ENCODE peak calls at places on chromosomes 13 and 19, in ten cellular contexts. One of them, this sample, is unnamed.

GRCh38 chr13:72648513-72649065 is 78.8 kb downstream of the MZT1 start:
- DNase-seq in IMR-90: no peak
- DNase-seq in sigmoid colon: no peak
- DNase-seq in HepG2: no peak
- DNase-seq in prostate gland: no peak
- DNase-seq in right lobe of liver: no peak
- DNase-seq in heart left ventricle: no peak
- DNase-seq in uterus: no peak
- DNase-seq in A549: peak
- DNase-seq in GM12892: no peak
- DNase-seq in this sample: no peak

GRCh38 chr13:101579291-101579802 is 126.9 kb downstream of the ITGBL1 start:
- DNase-seq in IMR-90: peak
- DNase-seq in sigmoid colon: no peak
- DNase-seq in HepG2: peak
- DNase-seq in prostate gland: no peak
- DNase-seq in right lobe of liver: no peak
- DNase-seq in heart left ventricle: no peak
- DNase-seq in uterus: no peak
- DNase-seq in A549: peak
- DNase-seq in GM12892: no peak
- DNase-seq in this sample: no peak

GRCh38 chr19:46073268-46073922 is 32.6 kb upstream of the IGFL4 start:
- DNase-seq in IMR-90: peak
- DNase-seq in sigmoid colon: no peak
- DNase-seq in HepG2: no peak
- DNase-seq in prostate gland: no peak
- DNase-seq in right lobe of liver: no peak
- DNase-seq in heart left ventricle: no peak
- DNase-seq in uterus: no peak
- DNase-seq in A549: no peak
- DNase-seq in GM12892: no peak
- DNase-seq in this sample: no peak

GRCh38 chr13:93039131-93039530 is 187.5 kb upstream of the GPC6 start:
- DNase-seq in IMR-90: peak
- DNase-seq in sigmoid colon: no peak
- DNase-seq in HepG2: no peak
- DNase-seq in prostate gland: no peak
- DNase-seq in right lobe of liver: no peak
- DNase-seq in heart left ventricle: no peak
- DNase-seq in uterus: no peak
- DNase-seq in A549: no peak
- DNase-seq in GM12892: no peak
- DNase-seq in this sample: no peak

GRCh38 chr13:52695856-52696255 is 43.2 kb downstream of the SUGT1 start:
- DNase-seq in IMR-90: peak
- DNase-seq in sigmoid colon: no peak
- DNase-seq in HepG2: peak
- DNase-seq in prostate gland: no peak
- DNase-seq in right lobe of liver: no peak
- DNase-seq in heart left ventricle: no peak
- DNase-seq in uterus: no peak
- DNase-seq in A549: no peak
- DNase-seq in GM12892: no peak
- DNase-seq in this sample: no peak

GRCh38 chr13:98344392-98344791 is 167.3 kb upstream of the RNF113B start:
- DNase-seq in IMR-90: no peak
- DNase-seq in sigmoid colon: no peak
- DNase-seq in HepG2: no peak
- DNase-seq in prostate gland: no peak
- DNase-seq in right lobe of liver: no peak
- DNase-seq in heart left ventricle: no peak
- DNase-seq in uterus: no peak
- DNase-seq in A549: no peak
- DNase-seq in GM12892: no peak
- DNase-seq in this sample: no peak

GRCh38 chr13:85140192-85140591 is 659.0 kb downstream of the SLITRK6 start:
- DNase-seq in IMR-90: no peak
- DNase-seq in sigmoid colon: no peak
- DNase-seq in HepG2: no peak
- DNase-seq in prostate gland: no peak
- DNase-seq in right lobe of liver: no peak
- DNase-seq in heart left ventricle: no peak
- DNase-seq in uterus: no peak
- DNase-seq in A549: no peak
- DNase-seq in GM12892: no peak
- DNase-seq in this sample: no peak

GRCh38 chr19:33622809-33623511 is 1.2 kb downstream of the CHST8 start:
- DNase-seq in IMR-90: no peak
- DNase-seq in sigmoid colon: no peak
- DNase-seq in HepG2: no peak
- DNase-seq in prostate gland: no peak
- DNase-seq in right lobe of liver: no peak
- DNase-seq in heart left ventricle: no peak
- DNase-seq in uterus: no peak
- DNase-seq in A549: no peak
- DNase-seq in GM12892: no peak
- DNase-seq in this sample: no peak

GRCh38 chr13:89686171-89686570 is 1661.3 kb upstream of the MIR17HG start:
- DNase-seq in IMR-90: no peak
- DNase-seq in sigmoid colon: no peak
- DNase-seq in HepG2: no peak
- DNase-seq in prostate gland: no peak
- DNase-seq in right lobe of liver: no peak
- DNase-seq in heart left ventricle: no peak
- DNase-seq in uterus: no peak
- DNase-seq in A549: no peak
- DNase-seq in GM12892: no peak
- DNase-seq in this sample: no peak

GRCh38 chr19:48510421-48511268 is 990 bp downstream of the LMTK3 start:
- DNase-seq in IMR-90: peak
- DNase-seq in sigmoid colon: peak
- DNase-seq in HepG2: no peak
- DNase-seq in prostate gland: peak
- DNase-seq in right lobe of liver: peak
- DNase-seq in heart left ventricle: peak
- DNase-seq in uterus: peak
- DNase-seq in A549: peak
- DNase-seq in GM12892: peak
- DNase-seq in this sample: peak

GRCh38 chr19:53881482-53882390 is at the start of gene PRKCG:
- DNase-seq in IMR-90: no peak
- DNase-seq in sigmoid colon: no peak
- DNase-seq in HepG2: peak
- DNase-seq in prostate gland: no peak
- DNase-seq in right lobe of liver: peak
- DNase-seq in heart left ventricle: no peak
- DNase-seq in uterus: no peak
- DNase-seq in A549: peak
- DNase-seq in GM12892: no peak
- DNase-seq in this sample: peak

GRCh38 chr13:80338781-80339577 is 1.9 kb downstream of the SPRY2 start:
- DNase-seq in IMR-90: peak
- DNase-seq in sigmoid colon: peak
- DNase-seq in HepG2: peak
- DNase-seq in prostate gland: peak
- DNase-seq in right lobe of liver: peak
- DNase-seq in heart left ventricle: peak
- DNase-seq in uterus: peak
- DNase-seq in A549: peak
- DNase-seq in GM12892: no peak
- DNase-seq in this sample: peak

GRCh38 chr13:52969373-52969772 is 59.2 kb upstream of the OLFM4 start:
- DNase-seq in IMR-90: no peak
- DNase-seq in sigmoid colon: no peak
- DNase-seq in HepG2: no peak
- DNase-seq in prostate gland: no peak
- DNase-seq in right lobe of liver: no peak
- DNase-seq in heart left ventricle: no peak
- DNase-seq in uterus: no peak
- DNase-seq in A549: no peak
- DNase-seq in GM12892: no peak
- DNase-seq in this sample: no peak

GRCh38 chr19:16518483-16519229 is 22.5 kb downstream of the C19orf44 start:
- DNase-seq in IMR-90: no peak
- DNase-seq in sigmoid colon: no peak
- DNase-seq in HepG2: no peak
- DNase-seq in prostate gland: no peak
- DNase-seq in right lobe of liver: no peak
- DNase-seq in heart left ventricle: no peak
- DNase-seq in uterus: no peak
- DNase-seq in A549: no peak
- DNase-seq in GM12892: no peak
- DNase-seq in this sample: no peak
- TF ChIP-seq POLR2A in IMR-90: no peak
- TF ChIP-seq POLR2A in sigmoid colon: no peak
- TF ChIP-seq POLR2A in HepG2: no peak
- TF ChIP-seq POLR2A in prostate gland: no peak
- TF ChIP-seq POLR2A in right lobe of liver: no peak
- TF ChIP-seq POLR2A in heart left ventricle: no peak
- TF ChIP-seq POLR2A in uterus: no peak
- TF ChIP-seq POLR2A in A549: no peak
- TF ChIP-seq POLR2A in GM12892: no peak
- TF ChIP-seq POLR2A in this sample: no peak

GRCh38 chr19:40605201-40605971 is 4.2 kb downstream of the LTBP4 start:
- DNase-seq in IMR-90: peak
- DNase-seq in sigmoid colon: peak
- DNase-seq in HepG2: peak
- DNase-seq in prostate gland: peak
- DNase-seq in right lobe of liver: peak
- DNase-seq in heart left ventricle: peak
- DNase-seq in uterus: peak
- DNase-seq in A549: peak
- DNase-seq in GM12892: peak
- DNase-seq in this sample: peak
- TF ChIP-seq POLR2A in IMR-90: no peak
- TF ChIP-seq POLR2A in sigmoid colon: no peak
- TF ChIP-seq POLR2A in HepG2: no peak
- TF ChIP-seq POLR2A in prostate gland: peak
- TF ChIP-seq POLR2A in right lobe of liver: peak
- TF ChIP-seq POLR2A in heart left ventricle: no peak
- TF ChIP-seq POLR2A in uterus: peak
- TF ChIP-seq POLR2A in A549: peak
- TF ChIP-seq POLR2A in GM12892: no peak
- TF ChIP-seq POLR2A in this sample: no peak

GRCh38 chr13:110687736-110688135 is 18.2 kb downstream of the CARS2 start:
- DNase-seq in IMR-90: no peak
- DNase-seq in sigmoid colon: no peak
- DNase-seq in HepG2: no peak
- DNase-seq in prostate gland: no peak
- DNase-seq in right lobe of liver: no peak
- DNase-seq in heart left ventricle: no peak
- DNase-seq in uterus: no peak
- DNase-seq in A549: no peak
- DNase-seq in GM12892: no peak
- DNase-seq in this sample: no peak

GRCh38 chr13:110689041-110689440 is 16.9 kb downstream of the CARS2 start:
- DNase-seq in IMR-90: no peak
- DNase-seq in sigmoid colon: no peak
- DNase-seq in HepG2: no peak
- DNase-seq in prostate gland: no peak
- DNase-seq in right lobe of liver: no peak
- DNase-seq in heart left ventricle: no peak
- DNase-seq in uterus: no peak
- DNase-seq in A549: no peak
- DNase-seq in GM12892: no peak
- DNase-seq in this sample: no peak

GRCh38 chr13:110689711-110690110 is 16.2 kb downstream of the CARS2 start:
- DNase-seq in IMR-90: no peak
- DNase-seq in sigmoid colon: no peak
- DNase-seq in HepG2: no peak
- DNase-seq in prostate gland: no peak
- DNase-seq in right lobe of liver: no peak
- DNase-seq in heart left ventricle: no peak
- DNase-seq in uterus: no peak
- DNase-seq in A549: no peak
- DNase-seq in GM12892: no peak
- DNase-seq in this sample: no peak

GRCh38 chr13:110685305-110685704 is 20.6 kb downstream of the CARS2 start:
- DNase-seq in IMR-90: peak
- DNase-seq in sigmoid colon: peak
- DNase-seq in HepG2: no peak
- DNase-seq in prostate gland: no peak
- DNase-seq in right lobe of liver: no peak
- DNase-seq in heart left ventricle: no peak
- DNase-seq in uterus: peak
- DNase-seq in A549: no peak
- DNase-seq in GM12892: no peak
- DNase-seq in this sample: no peak

GRCh38 chr13:110690516-110690915 is 15.4 kb downstream of the CARS2 start:
- DNase-seq in IMR-90: no peak
- DNase-seq in sigmoid colon: no peak
- DNase-seq in HepG2: no peak
- DNase-seq in prostate gland: no peak
- DNase-seq in right lobe of liver: peak
- DNase-seq in heart left ventricle: no peak
- DNase-seq in uterus: no peak
- DNase-seq in A549: no peak
- DNase-seq in GM12892: no peak
- DNase-seq in this sample: no peak
- TF ChIP-seq POLR2A in IMR-90: no peak
- TF ChIP-seq POLR2A in sigmoid colon: no peak
- TF ChIP-seq POLR2A in HepG2: no peak
- TF ChIP-seq POLR2A in prostate gland: no peak
- TF ChIP-seq POLR2A in right lobe of liver: no peak
- TF ChIP-seq POLR2A in heart left ventricle: no peak
- TF ChIP-seq POLR2A in uterus: no peak
- TF ChIP-seq POLR2A in A549: no peak
- TF ChIP-seq POLR2A in GM12892: no peak
- TF ChIP-seq POLR2A in this sample: no peak

DNA sequence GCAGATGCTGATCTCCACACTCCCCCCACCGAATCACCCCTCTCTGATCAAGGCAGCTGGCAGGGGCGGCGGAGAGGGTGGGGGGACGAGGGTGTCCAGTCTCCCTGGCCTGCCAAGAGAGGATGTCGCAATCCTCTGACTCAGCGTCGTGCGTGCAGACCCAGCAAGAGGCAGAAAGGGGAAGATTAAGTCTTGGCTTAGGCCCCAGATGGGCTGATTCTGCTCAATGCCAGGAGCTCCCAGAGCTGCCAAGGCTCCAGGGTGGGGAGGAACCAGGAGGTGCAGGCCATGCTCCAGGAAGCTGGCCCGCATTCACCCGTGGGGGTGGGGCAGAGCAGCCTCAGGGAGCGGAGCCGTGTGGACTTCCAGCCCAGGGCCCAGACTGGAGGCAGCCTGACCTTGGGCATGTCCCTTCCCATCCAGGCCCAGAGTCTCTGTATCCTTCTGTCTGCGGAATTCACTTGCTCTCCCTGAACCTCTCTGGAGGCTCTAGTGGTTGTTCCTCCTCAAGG is 6.6 kb upstream of the BCL3 start:
- DNase-seq in IMR-90: peak
- DNase-seq in sigmoid colon: peak
- DNase-seq in HepG2: peak
- DNase-seq in prostate gland: peak
- DNase-seq in right lobe of liver: peak
- DNase-seq in heart left ventricle: peak
- DNase-seq in uterus: peak
- DNase-seq in A549: peak
- DNase-seq in GM12892: no peak
- DNase-seq in this sample: peak
- TF ChIP-seq POLR2A in IMR-90: peak
- TF ChIP-seq POLR2A in sigmoid colon: peak
- TF ChIP-seq POLR2A in HepG2: no peak
- TF ChIP-seq POLR2A in prostate gland: peak
- TF ChIP-seq POLR2A in right lobe of liver: peak
- TF ChIP-seq POLR2A in heart left ventricle: no peak
- TF ChIP-seq POLR2A in uterus: peak
- TF ChIP-seq POLR2A in A549: peak
- TF ChIP-seq POLR2A in GM12892: no peak
- TF ChIP-seq POLR2A in this sample: no peak

This sample was measured in stomach.